ENCODE peak calls at places on chromosomes 11 and 22, in ten cellular contexts. S is heart right ventricle; P is PC-9; W is body of pancreas; R is pancreas; O is colonic mucosa; B is activated CD8-positive, alpha-beta T cell treated with anti-CD3 and anti-CD28 coated beads for 36 hours; N is mammary epithelial cell; Z is left lung; G is right lobe of liver. K is an unnamed sample.

GRCh38 chr11:75425422-75425821 is 7.6 kb downstream of the KLHL35 start:
- DNase-seq in S (no peak), P (no peak), W (no peak), R (no peak), O (no peak), B (no peak), N (no peak), Z (no peak), G (no peak), K (no peak)

GRCh38 chr11:118641463-118642019 is 34.1 kb downstream of the PHLDB1 start:
- DNase-seq in S (no peak), P (no peak), W (peak; percentile 79), R (peak; percentile 84), O (peak; percentile 80), B (no peak), N (peak; percentile 82), Z (no peak), G (no peak), K (no peak)

GRCh38 chr11:43790444-43790794 is 90.2 kb upstream of the ALKBH3 start:
- DNase-seq in S (no peak), P (no peak), W (no peak), R (no peak), O (no peak), B (no peak), N (peak; percentile 75), Z (no peak), G (no peak), K (no peak)

GRCh38 chr22:35894937-35895708 is 133.5 kb downstream of the RBFOX2 start:
- DNase-seq in S (no peak), P (peak; percentile 100), W (no peak), R (no peak), O (peak; percentile 19), B (no peak), N (peak; percentile 99), Z (no peak), G (no peak), K (peak; percentile 91)

GRCh38 chr11:48078661-48079060 is 98.3 kb downstream of the PTPRJ start:
- DNase-seq in S (no peak), P (no peak), W (no peak), R (no peak), O (no peak), B (no peak), N (no peak), Z (no peak), G (no peak), K (peak; percentile 56)

GRCh38 chr22:33539902-33540751 is 380.1 kb downstream of the LARGE1 start:
- DNase-seq in S (peak; percentile 66), P (no peak), W (peak; percentile 73), R (peak; percentile 85), O (peak; percentile 74), B (no peak), N (no peak), Z (peak; percentile 48), G (peak; percentile 60), K (peak; percentile 49)

GRCh38 chr11:353315-353857 is 15.9 kb upstream of the B4GALNT4 start:
- DNase-seq in S (peak; percentile 84), P (no peak), W (peak; percentile 83), R (peak; percentile 82), O (peak; percentile 66), B (no peak), N (no peak), Z (peak; percentile 69), G (peak; percentile 94), K (peak; percentile 89)

GRCh38 chr22:28907311-28908008 is 24.1 kb downstream of the ZNRF3 start:
- DNase-seq in S (no peak), P (no peak), W (no peak), R (no peak), O (no peak), B (peak; percentile 86), N (no peak), Z (no peak), G (no peak), K (peak; percentile 21)

GRCh38 chr11:93099811-93100210 is 98.0 kb downstream of the SLC36A4 start:
- DNase-seq in S (no peak), P (no peak), W (no peak), R (no peak), O (no peak), B (no peak), N (peak; percentile 23), Z (no peak), G (no peak), K (peak; percentile 15)

GRCh38 chr22:23714596-23715588 is 24.1 kb downstream of the RGL4 start:
- DNase-seq in S (no peak), P (no peak), W (no peak), R (no peak), O (no peak), B (peak; percentile 36), N (no peak), Z (no peak), G (no peak), K (no peak)

GRCh38 chr11:103539166-103539565 is 429.9 kb downstream of the DYNC2H1 start:
- DNase-seq in S (no peak), P (no peak), W (no peak), R (no peak), O (no peak), B (no peak), N (no peak), Z (no peak), G (no peak), K (no peak)

GRCh38 chr11:103536335-103536722 is 427.1 kb downstream of the DYNC2H1 start:
- DNase-seq in S (peak; percentile 36), P (no peak), W (no peak), R (no peak), O (no peak), B (no peak), N (no peak), Z (no peak), G (no peak), K (no peak)

GRCh38 chr11:103541186-103541795 is 432.1 kb downstream of the DYNC2H1 start:
- DNase-seq in S (no peak), P (no peak), W (no peak), R (no peak), O (no peak), B (peak; percentile 20), N (peak; percentile 85), Z (no peak), G (no peak), K (no peak)

GRCh38 chr11:103534959-103535358 is 425.7 kb downstream of the DYNC2H1 start:
- DNase-seq in S (no peak), P (no peak), W (no peak), R (no peak), O (no peak), B (no peak), N (no peak), Z (no peak), G (no peak), K (no peak)

GRCh38 chr11:103537904-103538502 is 428.8 kb downstream of the DYNC2H1 start:
- DNase-seq in S (no peak), P (no peak), W (no peak), R (no peak), O (no peak), B (no peak), N (peak; percentile 26), Z (no peak), G (no peak), K (peak; percentile 59)
- TF ChIP-seq CTCF in S (peak; percentile 41), P (peak; percentile 73), W (peak; percentile 3), R (no peak), O (no peak), B (peak; percentile 47), N (peak; percentile 76), Z (peak; percentile 11), G (peak; percentile 24), K (peak; percentile 61)

GRCh38 chr11:64225608-64226506 is at the start of the genes NUDT22 and TRPT1:
- DNase-seq in S (peak; percentile 93), P (peak; percentile 70), W (peak; percentile 93), R (peak; percentile 91), O (peak; percentile 96), B (peak; percentile 94), N (peak; percentile 75), Z (peak; percentile 91), G (peak; percentile 94), K (peak; percentile 66)
- TF ChIP-seq CTCF in S (no peak), P (peak; percentile 47), W (no peak), R (no peak), O (no peak), B (peak; percentile 42), N (peak; percentile 55), Z (no peak), G (peak; percentile 8), K (peak; percentile 29)

DNA sequence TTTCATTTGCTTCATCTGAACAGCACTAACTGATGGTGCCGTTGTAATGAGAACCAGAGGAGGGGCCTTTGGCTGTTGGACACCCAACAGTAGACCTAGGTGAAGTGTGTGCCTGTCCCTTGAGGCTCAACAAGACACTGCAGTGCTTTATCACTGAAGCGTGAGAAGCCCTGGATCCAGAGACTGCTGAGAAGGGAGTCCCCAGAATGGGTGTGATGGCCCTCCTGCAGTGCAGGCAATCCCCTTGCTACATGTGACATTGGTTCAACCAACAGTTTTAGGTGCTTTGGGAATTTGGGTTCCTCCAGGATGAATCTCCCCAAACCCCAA is 125.6 kb downstream of the BRD1 start:
- DNase-seq in S (no peak), P (no peak), W (no peak), R (no peak), O (no peak), B (no peak), N (no peak), Z (no peak), G (no peak), K (no peak)
- TF ChIP-seq CTCF in S (no peak), P (no peak), W (no peak), R (no peak), O (peak; percentile 4), B (peak; percentile 45), N (no peak), Z (no peak), G (no peak), K (no peak)

GRCh38 chr11:122365545-122366380 is 249.7 kb upstream of the BLID start:
- DNase-seq in S (peak; percentile 34), P (no peak), W (no peak), R (no peak), O (no peak), B (no peak), N (no peak), Z (no peak), G (no peak), K (peak; percentile 63)

GRCh38 chr11:122355968-122356367 is 240.0 kb upstream of the BLID start:
- DNase-seq in S (no peak), P (no peak), W (no peak), R (no peak), O (no peak), B (no peak), N (no peak), Z (no peak), G (no peak), K (no peak)

GRCh38 chr11:122362381-122362780 is 246.4 kb upstream of the BLID start:
- DNase-seq in S (no peak), P (no peak), W (no peak), R (no peak), O (no peak), B (no peak), N (no peak), Z (no peak), G (no peak), K (peak; percentile 31)

GRCh38 chr11:122363306-122363705 is 247.3 kb upstream of the BLID start:
- DNase-seq in S (no peak), P (no peak), W (no peak), R (no peak), O (no peak), B (no peak), N (no peak), Z (no peak), G (no peak), K (peak; percentile 61)

DNA sequence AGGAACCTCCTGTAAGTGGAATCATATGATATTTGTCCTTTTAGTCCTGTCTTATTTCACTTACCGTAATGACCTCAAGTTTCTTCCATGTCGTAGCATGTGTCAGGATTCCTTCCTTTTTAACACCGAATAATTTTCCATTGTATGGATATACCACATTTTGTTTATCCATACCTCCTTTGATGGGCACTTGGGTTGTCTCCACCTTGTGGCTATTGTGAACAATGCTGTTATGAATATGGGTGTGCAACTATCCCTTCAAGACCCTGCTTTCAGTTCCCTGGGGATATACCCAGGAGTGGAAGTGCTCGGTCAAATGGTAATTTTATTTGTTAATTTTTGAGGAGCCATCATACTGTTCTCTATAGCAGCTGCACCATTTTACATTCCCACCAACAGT is 244.9 kb upstream of the BLID start:
- DNase-seq in S (no peak), P (no peak), W (no peak), R (no peak), O (no peak), B (no peak), N (no peak), Z (no peak), G (no peak), K (no peak)
- TF ChIP-seq CTCF in S (no peak), P (peak; percentile 39), W (no peak), R (no peak), O (no peak), B (no peak), N (peak; percentile 11), Z (no peak), G (peak; percentile 27), K (no peak)